ENCODE peak calls at places on chromosomes 11 and 22, in five cellular contexts. One of them, this sample, is unnamed.

GRCh38 chr11:113587318-113587739 is 112.1 kb upstream of the DRD2 start:
- DNase-seq in amniotic stem cell: no peak
- DNase-seq in NCI-H1436: no peak
- DNase-seq in left ventricle myocardium superior: no peak
- DNase-seq in cerebellar cortex: no peak
- DNase-seq in this sample: no peak

GRCh38 chr22:50255607-50256006 is 4.5 kb upstream of the HDAC10 start:
- DNase-seq in amniotic stem cell: no peak
- DNase-seq in NCI-H1436: no peak
- DNase-seq in left ventricle myocardium superior: no peak
- DNase-seq in cerebellar cortex: no peak
- DNase-seq in this sample: no peak

GRCh38 chr11:93908689-93909088 is 58.3 kb upstream of the VSTM5 start:
- DNase-seq in amniotic stem cell: peak
- DNase-seq in NCI-H1436: no peak
- DNase-seq in left ventricle myocardium superior: no peak
- DNase-seq in cerebellar cortex: no peak
- DNase-seq in this sample: no peak

GRCh38 chr11:71505001-71505400 is 22.1 kb upstream of the KRTAP5-7 start:
- DNase-seq in amniotic stem cell: no peak
- DNase-seq in NCI-H1436: no peak
- DNase-seq in left ventricle myocardium superior: no peak
- DNase-seq in cerebellar cortex: no peak
- DNase-seq in this sample: no peak

GRCh38 chr11:68767672-68768071 is 16.4 kb upstream of the TESMIN start:
- DNase-seq in amniotic stem cell: no peak
- DNase-seq in NCI-H1436: no peak
- DNase-seq in left ventricle myocardium superior: no peak
- DNase-seq in cerebellar cortex: no peak
- DNase-seq in this sample: no peak

GRCh38 chr22:22822106-22822505 is 65.5 kb upstream of the IGLL5 start:
- DNase-seq in amniotic stem cell: no peak
- DNase-seq in NCI-H1436: no peak
- DNase-seq in left ventricle myocardium superior: no peak
- DNase-seq in cerebellar cortex: no peak
- DNase-seq in this sample: no peak

GRCh38 chr11:110345756-110346155 is 49.3 kb upstream of the RDX start:
- DNase-seq in amniotic stem cell: no peak
- DNase-seq in NCI-H1436: no peak
- DNase-seq in left ventricle myocardium superior: no peak
- DNase-seq in cerebellar cortex: no peak
- DNase-seq in this sample: no peak

GRCh38 chr22:49119551-49119952 is 708.1 kb downstream of the BRD1 start:
- DNase-seq in amniotic stem cell: no peak
- DNase-seq in NCI-H1436: no peak
- DNase-seq in left ventricle myocardium superior: peak
- DNase-seq in cerebellar cortex: no peak
- DNase-seq in this sample: no peak

GRCh38 chr11:7540830-7541555 is 27.2 kb downstream of the PPFIBP2 start:
- DNase-seq in amniotic stem cell: no peak
- DNase-seq in NCI-H1436: no peak
- DNase-seq in left ventricle myocardium superior: no peak
- DNase-seq in cerebellar cortex: no peak
- DNase-seq in this sample: no peak

GRCh38 chr11:93024376-93024775 is 54.9 kb downstream of the MTNR1B start:
- DNase-seq in amniotic stem cell: no peak
- DNase-seq in NCI-H1436: no peak
- DNase-seq in left ventricle myocardium superior: no peak
- DNase-seq in cerebellar cortex: no peak
- DNase-seq in this sample: no peak

GRCh38 chr22:36277482-36278291 is 24.8 kb downstream of the APOL1 start:
- DNase-seq in amniotic stem cell: no peak
- DNase-seq in NCI-H1436: peak
- DNase-seq in left ventricle myocardium superior: peak
- DNase-seq in cerebellar cortex: peak
- DNase-seq in this sample: peak

GRCh38 chr22:37185646-37186227 is 2.3 kb downstream of the C1QTNF6 start:
- DNase-seq in amniotic stem cell: no peak
- DNase-seq in NCI-H1436: no peak
- DNase-seq in left ventricle myocardium superior: peak
- DNase-seq in cerebellar cortex: no peak
- DNase-seq in this sample: no peak

GRCh38 chr11:75966546-75967287 is 151.7 kb downstream of the UVRAG start:
- DNase-seq in amniotic stem cell: peak
- DNase-seq in NCI-H1436: no peak
- DNase-seq in left ventricle myocardium superior: no peak
- DNase-seq in cerebellar cortex: no peak
- DNase-seq in this sample: no peak

GRCh38 chr11:72308226-72309073 is 64.5 kb upstream of the PHOX2A start:
- DNase-seq in amniotic stem cell: peak
- DNase-seq in NCI-H1436: peak
- DNase-seq in left ventricle myocardium superior: no peak
- DNase-seq in cerebellar cortex: peak
- DNase-seq in this sample: peak

GRCh38 chr11:43969543-43969942 is 27.1 kb downstream of the C11orf96 start:
- DNase-seq in amniotic stem cell: no peak
- DNase-seq in NCI-H1436: peak
- DNase-seq in left ventricle myocardium superior: peak
- DNase-seq in cerebellar cortex: no peak
- DNase-seq in this sample: no peak

GRCh38 chr11:46210133-46210636 is 67.3 kb upstream of the CREB3L1 start:
- DNase-seq in amniotic stem cell: no peak
- DNase-seq in NCI-H1436: no peak
- DNase-seq in left ventricle myocardium superior: no peak
- DNase-seq in cerebellar cortex: no peak
- DNase-seq in this sample: no peak

GRCh38 chr11:62124186-62125113 is 639 bp downstream of the INCENP start:
- DNase-seq in amniotic stem cell: no peak
- DNase-seq in NCI-H1436: no peak
- DNase-seq in left ventricle myocardium superior: peak
- DNase-seq in cerebellar cortex: peak
- DNase-seq in this sample: peak

GRCh38 chr11:68550485-68550817 is 89.9 kb downstream of the PPP6R3 start:
- DNase-seq in amniotic stem cell: no peak
- DNase-seq in NCI-H1436: no peak
- DNase-seq in left ventricle myocardium superior: no peak
- DNase-seq in cerebellar cortex: no peak
- DNase-seq in this sample: no peak

This sample was measured in G401.